ENCODE peak calls at places on chromosomes 16 and 17, in six cellular contexts. K is psoas muscle, X is OCI-LY7, U is tibial nerve, M is HFF-Myc, C is Caco-2. E is an unnamed sample.

GRCh38 chr17:31314788-31315105 is 893 bp upstream of the EVI2B start:
- DNase-seq in K (no peak), X (no peak), U (no peak), M (no peak), C (no peak), E (no peak)

GRCh38 chr16:78599271-78599670 is 499.8 kb downstream of the WWOX start:
- DNase-seq in K (no peak), X (no peak), U (no peak), M (no peak), C (no peak), E (no peak)

GRCh38 chr17:77332034-77332971 is 191.5 kb downstream of the SEC14L1 start:
- DNase-seq in K (no peak), X (peak; percentile 97), U (no peak), M (no peak), C (no peak), E (no peak)

GRCh38 chr16:80669673-80670072 is 128.9 kb downstream of the DYNLRB2 start:
- DNase-seq in K (no peak), X (no peak), U (no peak), M (no peak), C (no peak), E (no peak)

GRCh38 chr16:88442811-88443576 is 10.1 kb upstream of the ZFPM1 start:
- DNase-seq in K (peak; percentile 86), X (peak; percentile 76), U (peak; percentile 49), M (no peak), C (peak; percentile 95), E (peak; percentile 89)

GRCh38 chr16:3282103-3282746 is 1.1 kb upstream of the ZNF263 start:
- DNase-seq in K (no peak), X (no peak), U (no peak), M (no peak), C (peak; percentile 74), E (peak; percentile 43)

GRCh38 chr16:2317231-2318020 is 23.1 kb downstream of the ABCA3 start:
- DNase-seq in K (no peak), X (no peak), U (no peak), M (no peak), C (no peak), E (no peak)

GRCh38 chr16:54102888-54103866 is 183.4 kb downstream of the IRX3 start:
- DNase-seq in K (no peak), X (no peak), U (no peak), M (no peak), C (peak; percentile 10), E (no peak)

GRCh38 chr17:80855196-80855967 is 136.3 kb upstream of the CHMP6 start:
- DNase-seq in K (peak; percentile 32), X (no peak), U (no peak), M (no peak), C (no peak), E (no peak)

GRCh38 chr17:67999291-67999911 is 3.1 kb upstream of the C17orf58 start:
- DNase-seq in K (no peak), X (no peak), U (no peak), M (no peak), C (no peak), E (no peak)

GRCh38 chr17:19364699-19365498 is 2.4 kb upstream of the B9D1 start:
- DNase-seq in K (peak; percentile 49), X (no peak), U (no peak), M (no peak), C (no peak), E (no peak)

GRCh38 chr17:79670537-79671386 is 59.9 kb upstream of the RBFOX3 start:
- DNase-seq in K (no peak), X (no peak), U (no peak), M (no peak), C (no peak), E (no peak)

GRCh38 chr17:77810536-77810935 is 148.0 kb upstream of the TNRC6C start:
- DNase-seq in K (peak; percentile 80), X (no peak), U (no peak), M (peak; percentile 24), C (no peak), E (no peak)

GRCh38 chr17:261640-262039 is 80.2 kb upstream of the DOC2B start:
- DNase-seq in K (no peak), X (no peak), U (no peak), M (no peak), C (no peak), E (no peak)

GRCh38 chr16:68752602-68753001 is 15.5 kb downstream of the CDH1 start:
- DNase-seq in K (no peak), X (no peak), U (no peak), M (no peak), C (peak; percentile 66), E (no peak)

GRCh38 chr17:5693821-5694220 is 109.5 kb upstream of the NLRP1 start:
- DNase-seq in K (no peak), X (no peak), U (no peak), M (no peak), C (no peak), E (no peak)

GRCh38 chr16:54628796-54629625 is 301.7 kb upstream of the IRX5 start:
- DNase-seq in K (no peak), X (no peak), U (no peak), M (no peak), C (peak; percentile 97), E (no peak)

GRCh38 chr17:56528636-56529170 is 64.8 kb upstream of the NOG start:
- DNase-seq in K (no peak), X (no peak), U (no peak), M (no peak), C (no peak), E (no peak)

GRCh38 chr17:82907797-82908261 is 68.0 kb upstream of the ZNF750 start:
- DNase-seq in K (no peak), X (no peak), U (no peak), M (no peak), C (no peak), E (no peak)

GRCh38 chr17:80855968-80856862 is 135.4 kb upstream of the CHMP6 start:
- DNase-seq in K (peak; percentile 91), X (no peak), U (no peak), M (peak; percentile 90), C (peak; percentile 35), E (no peak)

GRCh38 chr17:32882734-32883133 is 5.8 kb upstream of the MYO1D start:
- DNase-seq in K (no peak), X (no peak), U (no peak), M (no peak), C (no peak), E (no peak)

DNA sequence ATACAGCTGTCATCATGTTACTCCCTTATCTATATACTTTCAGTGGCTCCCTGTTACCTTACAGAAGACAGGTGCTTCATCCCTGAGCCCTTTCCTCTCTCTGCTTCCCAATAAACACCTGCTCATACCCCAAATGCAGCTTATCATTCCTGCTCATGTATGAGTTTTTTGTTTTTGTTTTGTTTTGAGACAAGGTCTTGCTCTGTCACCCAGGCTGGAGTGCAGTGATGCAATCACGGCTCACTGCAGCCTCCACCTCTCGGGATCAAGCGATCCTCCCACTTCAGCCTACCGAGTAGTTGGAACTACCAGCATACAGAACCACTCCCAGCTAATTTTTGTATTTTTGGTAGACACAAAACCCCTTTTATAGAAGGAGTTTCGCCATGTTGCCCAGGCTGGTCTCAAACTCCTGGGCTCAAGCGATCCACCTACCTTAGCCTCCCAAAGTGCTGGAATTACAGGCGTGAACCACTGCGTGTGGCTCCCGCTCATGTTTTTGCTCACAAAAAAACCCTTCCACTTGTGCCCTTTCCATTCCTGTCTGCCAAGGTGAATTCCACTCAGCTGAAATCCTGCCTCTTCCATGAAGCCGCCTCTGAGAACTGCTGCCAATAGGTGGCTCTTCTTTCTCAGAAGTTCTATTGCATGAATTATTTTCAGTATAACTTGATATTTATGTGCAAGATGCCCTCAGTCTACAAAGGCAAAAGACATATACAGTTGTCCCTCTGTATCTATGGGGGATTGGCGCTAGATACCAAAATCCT is 7.9 kb upstream of the RNF157 start:
- DNase-seq in K (peak; percentile 47), X (peak; percentile 14), U (no peak), M (no peak), C (no peak), E (no peak)
- TF ChIP-seq CTCF in K (no peak), X (peak; percentile 62), U (no peak), M (peak; percentile 4), C (peak; percentile 21), E (no peak)

GRCh38 chr17:50018909-50019308 is 23.9 kb upstream of the DLX3 start:
- DNase-seq in K (no peak), X (no peak), U (no peak), M (no peak), C (no peak), E (no peak)

GRCh38 chr17:50014471-50015088 is 19.6 kb upstream of the DLX3 start:
- DNase-seq in K (no peak), X (no peak), U (no peak), M (no peak), C (no peak), E (no peak)

GRCh38 chr17:50009282-50009681 is 14.3 kb upstream of the DLX3 start:
- DNase-seq in K (no peak), X (no peak), U (no peak), M (no peak), C (no peak), E (no peak)

GRCh38 chr17:50013079-50013478 is 18.1 kb upstream of the DLX3 start:
- DNase-seq in K (no peak), X (no peak), U (no peak), M (no peak), C (no peak), E (no peak)

DNA sequence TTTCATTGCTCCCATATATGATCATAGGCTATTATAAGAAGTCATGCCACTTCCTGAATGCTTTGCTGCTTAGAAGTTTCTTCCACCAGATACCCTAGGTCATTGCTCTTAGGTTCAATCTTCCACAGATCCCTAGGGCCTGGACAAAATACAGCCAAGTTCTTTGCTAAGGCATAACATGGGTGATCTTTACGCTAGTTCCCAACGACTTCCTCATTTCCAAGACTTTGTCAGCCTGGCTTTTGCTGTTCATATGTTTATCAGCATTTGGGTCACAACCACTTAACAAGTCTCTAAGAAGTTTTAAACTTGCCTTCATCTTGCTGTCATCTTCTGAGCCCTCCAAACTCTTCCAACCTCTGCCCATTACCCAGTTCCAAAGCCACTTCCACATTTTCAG is 20.1 kb upstream of the DLX3 start:
- DNase-seq in K (no peak), X (no peak), U (no peak), M (no peak), C (no peak), E (no peak)
- TF ChIP-seq CTCF in K (no peak), X (no peak), U (no peak), M (no peak), C (no peak), E (no peak)

GRCh38 chr16:23640959-23641765 is at the start of the genes DCTN5 and PALB2:
- DNase-seq in K (peak; percentile 97), X (peak; percentile 96), U (peak; percentile 88), M (peak; percentile 70), C (peak; percentile 90), E (peak; percentile 79)
- TF ChIP-seq CTCF in K (no peak), X (no peak), U (no peak), M (no peak), C (no peak), E (no peak)

GRCh38 chr17:66076546-66077190 is 115.3 kb downstream of the CEP112 start:
- DNase-seq in K (no peak), X (no peak), U (no peak), M (no peak), C (no peak), E (no peak)
- TF ChIP-seq CTCF in K (no peak), X (no peak), U (no peak), M (no peak), C (no peak), E (no peak)

GRCh38 chr17:65099941-65100315 is 37.2 kb upstream of the RGS9 start:
- DNase-seq in K (peak; percentile 74), X (peak; percentile 55), U (peak; percentile 66), M (no peak), C (peak; percentile 28), E (no peak)
- TF ChIP-seq CTCF in K (no peak), X (no peak), U (no peak), M (no peak), C (no peak), E (no peak)

E was measured in progenitor cell of endocrine pancreas.